ENCODE peak calls at places on chromosomes 16 and 17, in nine cellular contexts. E, P, I, K, T, U, V, A and J are unnamed samples.

GRCh38 chr16:585351-585750 is 4.5 kb upstream of the RAB40C start:
- DNase-seq in I (no peak), V (peak), U (no peak), T (no peak), A (no peak), K (peak), E (peak), P (no peak), J (no peak)

GRCh38 chr17:27457731-27458523 is 1.7 kb downstream of the KSR1 start:
- DNase-seq in I (peak), T (no peak), E (no peak), P (no peak), K (no peak), A (no peak), U (peak), V (no peak), J (peak)

GRCh38 chr17:75573540-75573957 is 14.1 kb upstream of the MYO15B start:
- DNase-seq in V (no peak), T (no peak), U (no peak), P (no peak), E (no peak), I (no peak), A (no peak), K (no peak), J (no peak)

GRCh38 chr16:67538666-67539101 is 10.1 kb downstream of the RIPOR1 start:
- DNase-seq in E (no peak), K (peak), U (no peak), A (no peak), T (no peak), I (no peak), P (no peak), V (no peak), J (peak)

GRCh38 chr17:78925662-78926555 is 722 bp upstream of the TIMP2 start:
- DNase-seq in E (peak), V (no peak), U (peak), I (peak), A (no peak), P (peak), T (no peak), K (no peak), J (peak)

GRCh38 chr16:51524555-51525373 is 373.7 kb upstream of the SALL1 start:
- DNase-seq in A (no peak), P (no peak), I (no peak), U (peak), E (no peak), V (peak), T (no peak), K (peak), J (peak)

GRCh38 chr17:30093463-30094147 is 23.0 kb upstream of the NSRP1 start:
- DNase-seq in V (no peak), U (peak), P (no peak), E (no peak), I (peak), K (peak), T (peak), A (peak), J (peak)

GRCh38 chr16:86887416-86887815 is 309.1 kb downstream of the FOXL1 start:
- DNase-seq in V (no peak), A (no peak), P (no peak), U (no peak), I (no peak), T (no peak), K (no peak), E (no peak), J (no peak)

GRCh38 chr17:36482611-36483504 is 3.6 kb upstream of the ZNHIT3 start:
- DNase-seq in P (peak), V (peak), T (peak), U (peak), A (peak), I (peak), K (peak), E (peak), J (peak)

GRCh38 chr17:66737524-66737923 is 97.4 kb upstream of the CACNG5 start:
- DNase-seq in T (peak), A (no peak), V (no peak), I (peak), E (peak), U (peak), P (peak), K (no peak), J (peak)

GRCh38 chr16:10579965-10580918 is at the start of gene EMP2:
- DNase-seq in A (no peak), U (peak), E (peak), P (peak), V (peak), K (peak), I (peak), T (peak), J (peak)

GRCh38 chr16:27798241-27798640 is 248.3 kb downstream of the KATNIP start:
- DNase-seq in E (no peak), U (no peak), I (peak), V (no peak), K (no peak), T (no peak), P (no peak), A (no peak), J (no peak)

GRCh38 chr17:79664925-79665738 is 54.3 kb upstream of the RBFOX3 start:
- DNase-seq in U (peak), V (peak), I (peak), K (peak), A (no peak), T (peak), P (peak), E (peak), J (no peak)